ENCODE peak calls at places on chromosomes 13 and 19, in five cellular contexts. F, V, H, X and E are unnamed samples.

GRCh38 chr13:95247857-95248256 is 53.4 kb downstream of the ABCC4 start:
- DNase-seq in F (no peak), V (no peak), H (no peak), X (no peak), E (no peak)

GRCh38 chr13:26529441-26529840 is 28.0 kb upstream of the WASF3 start:
- DNase-seq in F (peak; percentile 78), V (peak; percentile 69), H (peak; percentile 58), X (peak; percentile 45), E (peak; percentile 39)

GRCh38 chr13:29845440-29846056 is 4.9 kb downstream of the UBL3 start:
- DNase-seq in F (no peak), V (no peak), H (peak; percentile 27), X (no peak), E (no peak)

GRCh38 chr13:102317593-102317992 is 84.3 kb downstream of the FGF14 start:
- DNase-seq in F (no peak), V (no peak), H (peak; percentile 61), X (no peak), E (no peak)

GRCh38 chr13:31053098-31053497 is 108.6 kb downstream of the HSPH1 start:
- DNase-seq in F (no peak), V (no peak), H (peak; percentile 59), X (no peak), E (peak; percentile 92)

GRCh38 chr19:14117668-14118164 is at the start of gene PRKACA:
- DNase-seq in F (peak; percentile 100), V (peak; percentile 98), H (peak; percentile 99), X (peak; percentile 99), E (peak; percentile 97)

GRCh38 chr19:41316306-41316920 is 6.4 kb downstream of the CCDC97 start:
- DNase-seq in F (no peak), V (no peak), H (no peak), X (no peak), E (no peak)

GRCh38 chr13:25571237-25571636 is 199.5 kb downstream of the ATP8A2 start:
- DNase-seq in F (no peak), V (no peak), H (no peak), X (no peak), E (no peak)

GRCh38 chr13:43835701-43836100 is 43.8 kb downstream of the CCDC122 start:
- DNase-seq in F (no peak), V (no peak), H (peak; percentile 69), X (no peak), E (no peak)

GRCh38 chr19:7904074-7905020 is 670 bp downstream of the MAP2K7 start:
- DNase-seq in F (peak; percentile 66), V (no peak), H (no peak), X (peak; percentile 63), E (no peak)

GRCh38 chr13:52711277-52711676 is 28.3 kb downstream of the CNMD start:
- DNase-seq in F (peak; percentile 66), V (peak; percentile 10), H (no peak), X (no peak), E (no peak)

GRCh38 chr19:6073858-6074708 is 36.2 kb downstream of the RFX2 start:
- DNase-seq in F (no peak), V (no peak), H (no peak), X (no peak), E (no peak)

GRCh38 chr19:41442473-41443360 is at the start of gene ERICH4:
- DNase-seq in F (no peak), V (no peak), H (no peak), X (no peak), E (no peak)

GRCh38 chr19:7799640-7800355 is 30.2 kb upstream of the EVI5L start:
- DNase-seq in F (peak; percentile 91), V (peak; percentile 82), H (peak; percentile 55), X (peak; percentile 83), E (peak; percentile 65)

GRCh38 chr19:18342090-18342632 is 1.8 kb downstream of the PGPEP1 start:
- DNase-seq in F (no peak), V (no peak), H (no peak), X (no peak), E (no peak)

GRCh38 chr19:33348301-33349010 is 25.1 kb upstream of the CEBPG start:
- DNase-seq in F (no peak), V (no peak), H (peak; percentile 23), X (no peak), E (no peak)

GRCh38 chr19:2101417-2102335 is 5.0 kb downstream of the IZUMO4 start:
- DNase-seq in F (no peak), V (no peak), H (no peak), X (no peak), E (no peak)

GRCh38 chr13:94309997-94310842 is 169.3 kb downstream of the DCT start:
- DNase-seq in F (no peak), V (no peak), H (peak; percentile 96), X (no peak), E (no peak)

GRCh38 chr13:73684286-73684685 is 449.9 kb downstream of the KLF12 start:
- DNase-seq in F (no peak), V (no peak), H (no peak), X (no peak), E (no peak)

GRCh38 chr19:18414504-18415176 is 4.6 kb upstream of the SSBP4 start:
- DNase-seq in F (peak; percentile 1), V (no peak), H (no peak), X (peak; percentile 76), E (no peak)

GRCh38 chr19:54434862-54435174 is 14.2 kb upstream of the LENG8 start:
- DNase-seq in F (no peak), V (no peak), H (no peak), X (peak; percentile 76), E (no peak)

GRCh38 chr13:80389073-80390038 is 48.4 kb upstream of the SPRY2 start:
- DNase-seq in F (no peak), V (no peak), H (no peak), X (no peak), E (no peak)

GRCh38 chr13:35549481-35549880 is 73.0 kb upstream of the MAB21L1 start:
- DNase-seq in F (no peak), V (no peak), H (peak; percentile 77), X (no peak), E (peak; percentile 3)